ENCODE peak calls at places on chromosomes 11 and 22, in eight cellular contexts. One of them, this sample, is unnamed. For H3K36me3, the result is how much of the 10 kb centered on the place peaks cover.

GRCh38 chr22:24483966-24484545 is 11.1 kb upstream of the UPB1 start:
- DNase-seq in fibroblast of lung: no peak
- DNase-seq in left ventricle myocardium inferior: no peak
- DNase-seq in neural progenitor cell: no peak
- DNase-seq in uterus: no peak
- DNase-seq in breast epithelium: no peak
- DNase-seq in HCT116: no peak
- DNase-seq in H1: no peak
- DNase-seq in this sample: no peak

GRCh38 chr11:29173660-29174062 is 843.2 kb downstream of the KCNA4 start:
- DNase-seq in fibroblast of lung: peak
- DNase-seq in left ventricle myocardium inferior: no peak
- DNase-seq in neural progenitor cell: no peak
- DNase-seq in uterus: no peak
- DNase-seq in breast epithelium: no peak
- DNase-seq in HCT116: peak
- DNase-seq in H1: no peak
- DNase-seq in this sample: no peak

GRCh38 chr11:2209900-2210321 is 38.3 kb upstream of the TH start:
- DNase-seq in fibroblast of lung: no peak
- DNase-seq in left ventricle myocardium inferior: no peak
- DNase-seq in neural progenitor cell: no peak
- DNase-seq in uterus: peak
- DNase-seq in breast epithelium: peak
- DNase-seq in HCT116: no peak
- DNase-seq in H1: no peak
- DNase-seq in this sample: no peak

GRCh38 chr22:49958961-49959781 is 1.4 kb upstream of the PIM3 start:
- DNase-seq in fibroblast of lung: no peak
- DNase-seq in left ventricle myocardium inferior: peak
- DNase-seq in neural progenitor cell: peak
- DNase-seq in uterus: no peak
- DNase-seq in breast epithelium: no peak
- DNase-seq in HCT116: no peak
- DNase-seq in H1: no peak
- DNase-seq in this sample: no peak

GRCh38 chr11:125275905-125276634 is 111.5 kb downstream of the PKNOX2 start:
- DNase-seq in fibroblast of lung: peak
- DNase-seq in left ventricle myocardium inferior: no peak
- DNase-seq in neural progenitor cell: no peak
- DNase-seq in uterus: no peak
- DNase-seq in breast epithelium: no peak
- DNase-seq in HCT116: no peak
- DNase-seq in H1: no peak
- DNase-seq in this sample: no peak

GRCh38 chr11:86116996-86117705 is 48.3 kb upstream of the PICALM start:
- DNase-seq in fibroblast of lung: no peak
- DNase-seq in left ventricle myocardium inferior: no peak
- DNase-seq in neural progenitor cell: no peak
- DNase-seq in uterus: no peak
- DNase-seq in breast epithelium: no peak
- DNase-seq in HCT116: no peak
- DNase-seq in H1: no peak
- DNase-seq in this sample: no peak

GRCh38 chr22:30277547-30278344 is 11.1 kb upstream of the OSM start:
- DNase-seq in fibroblast of lung: peak
- DNase-seq in left ventricle myocardium inferior: no peak
- DNase-seq in neural progenitor cell: peak
- DNase-seq in uterus: peak
- DNase-seq in breast epithelium: no peak
- DNase-seq in HCT116: no peak
- DNase-seq in H1: no peak
- DNase-seq in this sample: no peak

GRCh38 chr11:12535321-12535720 is 138.9 kb upstream of the TEAD1 start:
- DNase-seq in fibroblast of lung: no peak
- DNase-seq in left ventricle myocardium inferior: no peak
- DNase-seq in neural progenitor cell: no peak
- DNase-seq in uterus: no peak
- DNase-seq in breast epithelium: no peak
- DNase-seq in HCT116: no peak
- DNase-seq in H1: no peak
- DNase-seq in this sample: no peak

GRCh38 chr11:1302041-1302460 is 7.4 kb downstream of the TOLLIP start:
- DNase-seq in fibroblast of lung: no peak
- DNase-seq in left ventricle myocardium inferior: no peak
- DNase-seq in neural progenitor cell: no peak
- DNase-seq in uterus: no peak
- DNase-seq in breast epithelium: no peak
- DNase-seq in HCT116: no peak
- DNase-seq in H1: no peak
- DNase-seq in this sample: no peak

GRCh38 chr22:32545801-32546200 is 71.2 kb downstream of the FBXO7 start:
- DNase-seq in fibroblast of lung: peak
- DNase-seq in left ventricle myocardium inferior: no peak
- DNase-seq in neural progenitor cell: no peak
- DNase-seq in uterus: peak
- DNase-seq in breast epithelium: no peak
- DNase-seq in HCT116: no peak
- DNase-seq in H1: no peak
- DNase-seq in this sample: no peak

GRCh38 chr22:20550851-20551744 is 43.7 kb downstream of the MED15 start:
- DNase-seq in fibroblast of lung: peak
- DNase-seq in left ventricle myocardium inferior: no peak
- DNase-seq in neural progenitor cell: peak
- DNase-seq in uterus: peak
- DNase-seq in breast epithelium: no peak
- DNase-seq in HCT116: no peak
- DNase-seq in H1: no peak
- DNase-seq in this sample: no peak

GRCh38 chr11:93935826-93936225 is 85.3 kb upstream of the HEPHL1 start:
- DNase-seq in fibroblast of lung: no peak
- DNase-seq in left ventricle myocardium inferior: no peak
- DNase-seq in neural progenitor cell: no peak
- DNase-seq in uterus: no peak
- DNase-seq in breast epithelium: no peak
- DNase-seq in HCT116: no peak
- DNase-seq in H1: no peak
- DNase-seq in this sample: no peak

GRCh38 chr11:75667831-75668507 is 869 bp downstream of the MAP6 start:
- DNase-seq in fibroblast of lung: peak
- DNase-seq in left ventricle myocardium inferior: peak
- DNase-seq in neural progenitor cell: peak
- DNase-seq in uterus: peak
- DNase-seq in breast epithelium: no peak
- DNase-seq in HCT116: no peak
- DNase-seq in H1: no peak
- DNase-seq in this sample: no peak

GRCh38 chr22:41367680-41368542 is 13.8 kb upstream of the TEF start:
- DNase-seq in fibroblast of lung: no peak
- DNase-seq in left ventricle myocardium inferior: peak
- DNase-seq in neural progenitor cell: peak
- DNase-seq in uterus: peak
- DNase-seq in breast epithelium: no peak
- DNase-seq in HCT116: no peak
- DNase-seq in H1: no peak
- DNase-seq in this sample: no peak

GRCh38 chr11:61827573-61828378 is at the start of gene FADS2:
- DNase-seq in fibroblast of lung: peak
- DNase-seq in left ventricle myocardium inferior: peak
- DNase-seq in neural progenitor cell: peak
- DNase-seq in uterus: peak
- DNase-seq in breast epithelium: no peak
- DNase-seq in HCT116: no peak
- DNase-seq in H1: peak
- DNase-seq in this sample: peak

GRCh38 chr11:95706974-95707387 is 82.6 kb downstream of the FAM76B start:
- DNase-seq in fibroblast of lung: no peak
- DNase-seq in left ventricle myocardium inferior: no peak
- DNase-seq in neural progenitor cell: no peak
- DNase-seq in uterus: no peak
- DNase-seq in breast epithelium: no peak
- DNase-seq in HCT116: no peak
- DNase-seq in H1: no peak
- DNase-seq in this sample: no peak

GRCh38 chr11:61654397-61654829 is 25.8 kb upstream of the DAGLA start:
- DNase-seq in fibroblast of lung: no peak
- DNase-seq in left ventricle myocardium inferior: peak
- DNase-seq in neural progenitor cell: no peak
- DNase-seq in uterus: peak
- DNase-seq in breast epithelium: no peak
- DNase-seq in HCT116: no peak
- DNase-seq in H1: no peak
- DNase-seq in this sample: no peak

GRCh38 chr11:130638048-130638447 is 189.6 kb downstream of the ADAMTS15 start:
- DNase-seq in fibroblast of lung: peak
- DNase-seq in left ventricle myocardium inferior: no peak
- DNase-seq in neural progenitor cell: no peak
- DNase-seq in uterus: no peak
- DNase-seq in breast epithelium: no peak
- DNase-seq in HCT116: no peak
- DNase-seq in H1: no peak
- DNase-seq in this sample: peak

GRCh38 chr11:82733444-82734119 is at the start of gene FAM181B:
- DNase-seq in fibroblast of lung: peak
- DNase-seq in left ventricle myocardium inferior: peak
- DNase-seq in neural progenitor cell: peak
- DNase-seq in uterus: peak
- DNase-seq in breast epithelium: no peak
- DNase-seq in HCT116: no peak
- DNase-seq in H1: peak
- DNase-seq in this sample: no peak

GRCh38 chr11:120909676-120910215 is 114.2 kb upstream of the TBCEL start:
- DNase-seq in fibroblast of lung: no peak
- DNase-seq in left ventricle myocardium inferior: no peak
- DNase-seq in neural progenitor cell: no peak
- DNase-seq in uterus: no peak
- DNase-seq in breast epithelium: no peak
- DNase-seq in HCT116: no peak
- DNase-seq in H1: no peak
- DNase-seq in this sample: no peak

GRCh38 chr11:92830382-92831148 is 138.9 kb upstream of the MTNR1B start:
- DNase-seq in fibroblast of lung: no peak
- DNase-seq in left ventricle myocardium inferior: no peak
- DNase-seq in neural progenitor cell: no peak
- DNase-seq in uterus: no peak
- DNase-seq in breast epithelium: no peak
- DNase-seq in HCT116: no peak
- DNase-seq in H1: no peak
- DNase-seq in this sample: no peak

DNA sequence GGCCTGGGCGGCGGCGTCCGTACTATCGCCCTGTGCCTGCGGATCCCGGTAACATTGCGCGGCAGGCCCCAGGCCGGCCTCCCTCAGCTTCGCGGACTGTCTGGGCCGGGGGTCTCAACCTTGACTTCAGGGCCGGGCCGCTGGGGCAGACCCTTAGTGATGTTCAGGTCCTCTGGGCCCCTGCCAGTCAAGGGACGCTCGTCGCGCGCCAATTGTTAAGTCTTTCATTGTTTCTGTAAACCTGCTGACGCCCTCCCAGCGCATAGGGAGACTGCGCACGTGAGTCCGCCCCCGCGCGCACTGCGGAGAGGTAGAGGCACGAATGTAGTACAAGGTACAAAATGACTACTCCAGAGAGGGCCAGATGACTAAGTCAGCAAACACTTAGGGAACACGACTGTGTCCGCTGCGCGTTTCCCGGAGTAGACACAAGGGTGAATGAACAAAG is 451 bp upstream of the HDHD5 start:
- DNase-seq in fibroblast of lung: peak
- DNase-seq in left ventricle myocardium inferior: peak
- DNase-seq in neural progenitor cell: peak
- DNase-seq in uterus: peak
- DNase-seq in breast epithelium: no peak
- DNase-seq in HCT116: peak
- DNase-seq in H1: no peak
- DNase-seq in this sample: no peak
- H3K27ac ChIP-seq in fibroblast of lung: peak
- H3K27ac ChIP-seq in left ventricle myocardium inferior: peak
- H3K27ac ChIP-seq in neural progenitor cell: no peak
- H3K27ac ChIP-seq in uterus: peak
- H3K27ac ChIP-seq in breast epithelium: peak
- H3K27ac ChIP-seq in HCT116: peak
- H3K27ac ChIP-seq in H1: no peak
- H3K27ac ChIP-seq in this sample: peak

DNA sequence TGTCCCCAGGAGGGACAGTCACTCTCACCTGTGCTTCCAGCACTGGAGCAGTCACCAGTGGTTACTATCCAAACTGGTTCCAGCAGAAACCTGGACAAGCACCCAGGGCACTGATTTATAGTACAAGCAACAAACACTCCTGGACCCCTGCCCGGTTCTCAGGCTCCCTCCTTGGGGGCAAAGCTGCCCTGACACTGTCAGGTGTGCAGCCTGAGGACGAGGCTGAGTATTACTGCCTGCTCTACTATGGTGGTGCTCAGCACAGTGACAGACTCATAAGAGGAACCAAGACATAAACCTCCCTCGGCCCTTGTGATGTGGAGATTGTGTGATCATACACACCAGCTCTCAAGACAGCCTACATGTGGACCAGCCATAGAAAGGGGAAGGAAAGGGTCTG is 113.3 kb downstream of the ZNF280B start:
- DNase-seq in fibroblast of lung: no peak
- DNase-seq in left ventricle myocardium inferior: no peak
- DNase-seq in neural progenitor cell: no peak
- DNase-seq in uterus: no peak
- DNase-seq in breast epithelium: no peak
- DNase-seq in HCT116: no peak
- DNase-seq in H1: no peak
- DNase-seq in this sample: peak
- H3K4me3 ChIP-seq in fibroblast of lung: no peak
- H3K4me3 ChIP-seq in left ventricle myocardium inferior: no peak
- H3K4me3 ChIP-seq in neural progenitor cell: no peak
- H3K4me3 ChIP-seq in uterus: no peak
- H3K4me3 ChIP-seq in breast epithelium: no peak
- H3K4me3 ChIP-seq in HCT116: no peak
- H3K4me3 ChIP-seq in H1: no peak
- H3K4me3 ChIP-seq in this sample: no peak

GRCh38 chr11:63911440-63911839 is 5.5 kb downstream of the RCOR2 start:
- DNase-seq in fibroblast of lung: no peak
- DNase-seq in left ventricle myocardium inferior: no peak
- DNase-seq in neural progenitor cell: peak
- DNase-seq in uterus: no peak
- DNase-seq in breast epithelium: no peak
- DNase-seq in HCT116: no peak
- DNase-seq in H1: no peak
- DNase-seq in this sample: no peak
- H3K36me3 ChIP-seq in fibroblast of lung: under half
- H3K36me3 ChIP-seq in left ventricle myocardium inferior: under half
- H3K36me3 ChIP-seq in neural progenitor cell: under half
- H3K36me3 ChIP-seq in uterus: under half
- H3K36me3 ChIP-seq in breast epithelium: under half
- H3K36me3 ChIP-seq in HCT116: under half
- H3K36me3 ChIP-seq in H1: under half
- H3K36me3 ChIP-seq in this sample: under half

DNA sequence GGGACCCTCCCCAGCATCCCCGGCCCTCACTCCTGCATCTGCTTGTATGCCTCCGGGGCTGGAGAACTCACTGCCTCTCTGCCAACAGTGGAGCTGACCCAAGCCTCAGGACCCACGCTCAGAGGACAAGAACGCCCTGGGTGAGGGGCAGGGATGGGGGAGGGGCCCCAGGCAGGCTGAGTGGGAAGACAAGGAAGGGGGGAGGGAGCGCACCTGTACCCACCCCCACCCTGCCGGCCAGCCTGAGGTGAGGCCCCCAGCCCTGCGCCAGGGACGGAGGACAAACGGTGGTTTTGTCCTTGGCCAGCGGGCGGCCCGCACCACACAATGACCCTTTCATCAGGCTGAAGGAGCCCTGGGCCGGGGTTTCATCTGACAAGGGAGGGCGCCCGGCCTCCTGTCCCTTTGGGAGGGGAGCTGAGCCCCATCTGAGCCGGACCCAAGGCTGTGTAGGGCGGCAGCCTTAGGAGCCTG is 10.0 kb downstream of the WNT7B start:
- DNase-seq in fibroblast of lung: no peak
- DNase-seq in left ventricle myocardium inferior: no peak
- DNase-seq in neural progenitor cell: peak
- DNase-seq in uterus: no peak
- DNase-seq in breast epithelium: no peak
- DNase-seq in HCT116: no peak
- DNase-seq in H1: no peak
- DNase-seq in this sample: no peak
- H3K27ac ChIP-seq in fibroblast of lung: no peak
- H3K27ac ChIP-seq in left ventricle myocardium inferior: no peak
- H3K27ac ChIP-seq in neural progenitor cell: no peak
- H3K27ac ChIP-seq in uterus: no peak
- H3K27ac ChIP-seq in breast epithelium: no peak
- H3K27ac ChIP-seq in HCT116: no peak
- H3K27ac ChIP-seq in H1: no peak
- H3K27ac ChIP-seq in this sample: no peak

This sample was measured in esophagus muscularis mucosa.